ENCODE peak calls at places on chromosomes 13 and 19, in five cellular contexts. One of them, this sample, is unnamed.

GRCh38 chr19:51501594-51502263 is at the start of gene SIGLEC12:
- DNase-seq in cardiac muscle cell: no peak
- DNase-seq in ovary: no peak
- DNase-seq in HCT116: no peak
- DNase-seq in RWPE2: no peak
- DNase-seq in this sample: no peak

GRCh38 chr13:20943519-20944012 is 41.0 kb upstream of the XPO4 start:
- DNase-seq in cardiac muscle cell: peak; percentile 96
- DNase-seq in ovary: peak; percentile 92
- DNase-seq in HCT116: peak; percentile 76
- DNase-seq in RWPE2: no peak
- DNase-seq in this sample: peak; percentile 89

GRCh38 chr19:56972291-56972914 is 131.9 kb upstream of the PEG3 start:
- DNase-seq in ovary: no peak
- DNase-seq in RWPE2: no peak
- DNase-seq in cardiac muscle cell: no peak
- DNase-seq in HCT116: no peak
- DNase-seq in this sample: no peak

GRCh38 chr19:43464089-43464775 is 1.2 kb downstream of the LYPD3 start:
- DNase-seq in RWPE2: no peak
- DNase-seq in ovary: peak; percentile 88
- DNase-seq in cardiac muscle cell: no peak
- DNase-seq in HCT116: no peak
- DNase-seq in this sample: peak; percentile 81

GRCh38 chr13:112443191-112444000 is 67.2 kb downstream of the SPACA7 start:
- DNase-seq in cardiac muscle cell: no peak
- DNase-seq in RWPE2: no peak
- DNase-seq in HCT116: no peak
- DNase-seq in ovary: no peak
- DNase-seq in this sample: peak; percentile 42

GRCh38 chr19:51514866-51515481 is 13.4 kb upstream of the SIGLEC12 start:
- DNase-seq in RWPE2: no peak
- DNase-seq in ovary: no peak
- DNase-seq in HCT116: peak; percentile 47
- DNase-seq in cardiac muscle cell: peak; percentile 72
- DNase-seq in this sample: no peak

GRCh38 chr13:48412881-48413351 is at the start of gene LPAR6:
- DNase-seq in ovary: no peak
- DNase-seq in HCT116: no peak
- DNase-seq in cardiac muscle cell: peak; percentile 87
- DNase-seq in RWPE2: no peak
- DNase-seq in this sample: no peak

GRCh38 chr13:104315606-104316005 is 1249.4 kb upstream of the SLC10A2 start:
- DNase-seq in cardiac muscle cell: peak; percentile 90
- DNase-seq in RWPE2: no peak
- DNase-seq in ovary: no peak
- DNase-seq in HCT116: peak; percentile 3
- DNase-seq in this sample: no peak

GRCh38 chr19:39145180-39145953 is 19.8 kb downstream of the PAK4 start:
- DNase-seq in HCT116: no peak
- DNase-seq in RWPE2: no peak
- DNase-seq in cardiac muscle cell: no peak
- DNase-seq in ovary: no peak
- DNase-seq in this sample: no peak

GRCh38 chr19:39411832-39412099 is 703 bp upstream of the PLEKHG2 start:
- DNase-seq in HCT116: peak; percentile 84
- DNase-seq in ovary: peak; percentile 92
- DNase-seq in cardiac muscle cell: peak; percentile 95
- DNase-seq in RWPE2: no peak
- DNase-seq in this sample: peak; percentile 89

GRCh38 chr19:33171916-33172359 is 22.2 kb upstream of the LRP3 start:
- DNase-seq in cardiac muscle cell: no peak
- DNase-seq in ovary: no peak
- DNase-seq in HCT116: no peak
- DNase-seq in RWPE2: no peak
- DNase-seq in this sample: no peak

GRCh38 chr19:40601061-40601973 is at the start of gene LTBP4:
- DNase-seq in cardiac muscle cell: peak; percentile 46
- DNase-seq in RWPE2: no peak
- DNase-seq in HCT116: no peak
- DNase-seq in ovary: peak; percentile 88
- DNase-seq in this sample: peak; percentile 78

GRCh38 chr13:31538067-31539042 is 201.0 kb upstream of the RXFP2 start:
- DNase-seq in HCT116: peak; percentile 8
- DNase-seq in ovary: no peak
- DNase-seq in cardiac muscle cell: peak; percentile 74
- DNase-seq in RWPE2: peak; percentile 43
- DNase-seq in this sample: no peak

GRCh38 chr19:33666196-33666595 is 44.4 kb downstream of the CHST8 start:
- DNase-seq in HCT116: no peak
- DNase-seq in RWPE2: no peak
- DNase-seq in ovary: no peak
- DNase-seq in cardiac muscle cell: no peak
- DNase-seq in this sample: no peak

DNA sequence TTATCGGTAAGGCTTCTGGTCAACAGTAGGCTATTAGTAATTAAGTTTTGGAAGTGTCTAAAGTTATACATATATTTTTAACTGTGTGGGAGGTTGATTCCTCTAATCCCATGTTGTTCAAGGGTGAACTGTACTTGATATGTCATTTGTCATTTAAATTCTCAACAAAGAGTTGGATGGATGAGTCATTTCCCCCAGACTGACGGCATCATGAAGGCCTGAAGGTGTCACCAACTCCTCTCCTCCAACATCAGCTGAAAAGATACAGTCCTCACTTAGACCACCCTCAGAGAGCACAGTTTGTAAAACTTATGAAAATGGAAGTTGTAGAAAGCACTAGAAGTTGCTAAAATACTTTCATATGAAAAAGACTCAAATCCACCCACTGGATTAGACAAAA is 48.8 kb downstream of the DCLK1 start:
- DNase-seq in HCT116: no peak
- DNase-seq in RWPE2: no peak
- DNase-seq in ovary: no peak
- DNase-seq in cardiac muscle cell: no peak
- DNase-seq in this sample: no peak
- H3K9me3 ChIP-seq in HCT116: peaks cover 17% of the 10 kb centered on the region
- H3K9me3 ChIP-seq in RWPE2: no peaks in the 10 kb centered on the region
- H3K9me3 ChIP-seq in ovary: no peaks in the 10 kb centered on the region
- H3K9me3 ChIP-seq in cardiac muscle cell: no peaks in the 10 kb centered on the region
- H3K9me3 ChIP-seq in this sample: no peaks in the 10 kb centered on the region

GRCh38 chr13:46119883-46120614 is 15.2 kb upstream of the CPB2 start:
- DNase-seq in RWPE2: no peak
- DNase-seq in HCT116: peak; percentile 39
- DNase-seq in ovary: peak; percentile 16
- DNase-seq in cardiac muscle cell: peak; percentile 76
- DNase-seq in this sample: no peak

GRCh38 chr13:46124531-46124966 is 19.7 kb upstream of the CPB2 start:
- DNase-seq in cardiac muscle cell: no peak
- DNase-seq in RWPE2: no peak
- DNase-seq in HCT116: no peak
- DNase-seq in ovary: no peak
- DNase-seq in this sample: no peak

GRCh38 chr13:46122304-46122703 is 17.5 kb upstream of the CPB2 start:
- DNase-seq in HCT116: no peak
- DNase-seq in ovary: no peak
- DNase-seq in cardiac muscle cell: no peak
- DNase-seq in RWPE2: no peak
- DNase-seq in this sample: no peak

GRCh38 chr13:46121597-46122163 is 16.8 kb upstream of the CPB2 start:
- DNase-seq in ovary: no peak
- DNase-seq in cardiac muscle cell: no peak
- DNase-seq in RWPE2: no peak
- DNase-seq in HCT116: no peak
- DNase-seq in this sample: no peak

DNA sequence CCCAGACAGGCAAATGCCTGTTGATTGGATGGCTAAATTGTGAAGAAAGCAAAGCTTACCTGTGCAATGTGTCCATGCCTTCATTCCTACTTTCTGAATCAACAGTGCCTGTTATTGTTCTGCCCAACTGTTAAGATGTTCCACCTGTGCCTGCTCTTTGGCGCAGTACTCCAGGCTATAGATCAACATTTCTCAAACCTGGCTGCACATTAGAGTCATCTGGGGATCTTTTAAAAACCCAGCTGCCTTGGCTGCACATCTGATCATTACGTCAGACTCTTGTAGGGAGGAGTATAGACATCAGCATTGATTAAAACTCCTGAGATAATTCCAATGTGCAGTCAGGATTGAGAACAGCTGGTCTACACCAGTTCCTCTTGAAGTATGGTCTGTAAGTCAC is 16.2 kb upstream of the CPB2 start:
- DNase-seq in cardiac muscle cell: no peak
- DNase-seq in HCT116: no peak
- DNase-seq in RWPE2: no peak
- DNase-seq in ovary: no peak
- DNase-seq in this sample: no peak
- H3K9me3 ChIP-seq in cardiac muscle cell: no peaks in the 10 kb centered on the region
- H3K9me3 ChIP-seq in HCT116: no peaks in the 10 kb centered on the region
- H3K9me3 ChIP-seq in RWPE2: no peaks in the 10 kb centered on the region
- H3K9me3 ChIP-seq in ovary: no peaks in the 10 kb centered on the region
- H3K9me3 ChIP-seq in this sample: no peaks in the 10 kb centered on the region

GRCh38 chr19:54638683-54639082 is 8.4 kb downstream of the LILRB1 start:
- DNase-seq in ovary: no peak
- DNase-seq in RWPE2: no peak
- DNase-seq in HCT116: no peak
- DNase-seq in cardiac muscle cell: no peak
- DNase-seq in this sample: no peak
- H3K9me3 ChIP-seq in ovary: no peaks in the 10 kb centered on the region
- H3K9me3 ChIP-seq in RWPE2: no peaks in the 10 kb centered on the region
- H3K9me3 ChIP-seq in HCT116: no peaks in the 10 kb centered on the region
- H3K9me3 ChIP-seq in cardiac muscle cell: no peaks in the 10 kb centered on the region
- H3K9me3 ChIP-seq in this sample: no peaks in the 10 kb centered on the region

GRCh38 chr19:46533085-46534081 is 37.7 kb upstream of the PNMA8B start:
- DNase-seq in RWPE2: no peak
- DNase-seq in cardiac muscle cell: no peak
- DNase-seq in ovary: no peak
- DNase-seq in HCT116: no peak
- DNase-seq in this sample: no peak
- H3K9me3 ChIP-seq in RWPE2: no peaks in the 10 kb centered on the region
- H3K9me3 ChIP-seq in cardiac muscle cell: no peaks in the 10 kb centered on the region
- H3K9me3 ChIP-seq in ovary: no peaks in the 10 kb centered on the region
- H3K9me3 ChIP-seq in HCT116: no peaks in the 10 kb centered on the region
- H3K9me3 ChIP-seq in this sample: no peaks in the 10 kb centered on the region

GRCh38 chr19:11949201-11949600 is 15.6 kb upstream of the ZNF763 start:
- DNase-seq in cardiac muscle cell: no peak
- DNase-seq in ovary: no peak
- DNase-seq in HCT116: no peak
- DNase-seq in RWPE2: no peak
- DNase-seq in this sample: no peak

GRCh38 chr19:11942843-11943108 is 17.9 kb downstream of the ZNF700 start:
- DNase-seq in RWPE2: no peak
- DNase-seq in ovary: no peak
- DNase-seq in HCT116: no peak
- DNase-seq in cardiac muscle cell: no peak
- DNase-seq in this sample: no peak

GRCh38 chr19:11950312-11950711 is 14.5 kb upstream of the ZNF763 start:
- DNase-seq in HCT116: no peak
- DNase-seq in ovary: no peak
- DNase-seq in RWPE2: no peak
- DNase-seq in cardiac muscle cell: no peak
- DNase-seq in this sample: no peak

GRCh38 chr19:11944656-11945055 is 19.7 kb downstream of the ZNF700 start:
- DNase-seq in RWPE2: no peak
- DNase-seq in cardiac muscle cell: no peak
- DNase-seq in ovary: no peak
- DNase-seq in HCT116: no peak
- DNase-seq in this sample: no peak

DNA sequence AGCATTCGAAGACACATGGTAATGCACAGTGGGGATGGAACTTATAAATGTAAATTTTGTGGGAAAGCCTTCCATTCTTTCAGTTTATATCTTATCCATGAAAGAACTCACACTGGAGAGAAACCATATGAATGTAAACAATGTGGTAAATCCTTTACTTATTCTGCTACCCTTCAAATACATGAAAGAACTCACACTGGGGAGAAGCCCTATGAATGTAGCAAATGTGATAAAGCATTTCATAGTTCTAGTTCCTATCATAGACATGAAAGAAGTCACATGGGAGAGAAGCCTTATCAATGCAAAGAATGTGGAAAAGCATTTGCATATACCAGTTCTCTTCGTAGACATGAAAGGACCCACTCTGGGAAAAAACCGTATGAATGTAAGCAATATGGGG is 16.2 kb upstream of the ZNF763 start:
- DNase-seq in RWPE2: no peak
- DNase-seq in ovary: no peak
- DNase-seq in cardiac muscle cell: no peak
- DNase-seq in HCT116: no peak
- DNase-seq in this sample: no peak
- H3K9me3 ChIP-seq in RWPE2: peaks cover 57% of the 10 kb centered on the region
- H3K9me3 ChIP-seq in ovary: peaks cover 86% of the 10 kb centered on the region
- H3K9me3 ChIP-seq in cardiac muscle cell: peaks cover 21% of the 10 kb centered on the region
- H3K9me3 ChIP-seq in HCT116: peaks cover 74% of the 10 kb centered on the region
- H3K9me3 ChIP-seq in this sample: peaks cover 99% of the 10 kb centered on the region

DNA sequence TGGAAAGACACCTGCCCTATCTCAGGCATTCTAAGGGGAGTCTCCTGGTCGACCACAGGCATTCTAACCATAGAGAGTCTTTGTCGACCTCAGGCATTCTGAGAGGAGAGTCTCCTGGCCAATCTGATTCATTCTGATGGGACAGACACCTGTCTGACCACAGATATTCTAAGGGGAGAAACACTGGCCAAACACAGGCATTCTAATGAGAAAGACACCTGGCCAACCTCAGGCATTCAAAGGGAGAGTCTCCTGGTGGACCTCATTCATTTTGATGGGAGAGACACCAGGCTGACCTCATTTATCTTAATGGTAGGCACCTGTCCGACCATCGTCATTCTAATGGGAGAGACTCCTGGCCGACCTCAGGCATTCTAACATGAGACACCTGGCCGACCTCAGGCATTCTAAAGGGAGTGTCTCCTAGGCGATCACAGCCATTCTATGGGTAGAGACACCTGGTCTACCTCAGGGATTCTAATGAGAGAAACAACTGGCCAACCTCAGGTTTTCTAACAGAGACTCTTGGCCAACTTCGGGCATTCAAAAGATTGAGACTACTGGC is 1351.5 kb downstream of the UQCRFS1 start:
- DNase-seq in HCT116: no peak
- DNase-seq in ovary: no peak
- DNase-seq in RWPE2: no peak
- DNase-seq in cardiac muscle cell: no peak
- DNase-seq in this sample: no peak
- H3K9me3 ChIP-seq in HCT116: peaks cover 7% of the 10 kb centered on the region
- H3K9me3 ChIP-seq in ovary: peaks cover 8% of the 10 kb centered on the region
- H3K9me3 ChIP-seq in RWPE2: peaks cover 2% of the 10 kb centered on the region
- H3K9me3 ChIP-seq in cardiac muscle cell: no peaks in the 10 kb centered on the region
- H3K9me3 ChIP-seq in this sample: peaks cover 20% of the 10 kb centered on the region